ENCODE peak calls at places on chromosomes 1 and 21, in seven cellular contexts. One of them, this sample, is unnamed.

GRCh38 chr1:87999852-88000251 is 671.2 kb downstream of the LMO4 start:
- DNase-seq in H9: no peak
- DNase-seq in mesenchymal stem cell: no peak
- DNase-seq in trophoblast cell: no peak
- DNase-seq in H1: no peak
- DNase-seq in mesendoderm: no peak
- DNase-seq in neuronal stem cell: no peak
- DNase-seq in this sample: no peak

GRCh38 chr1:25566730-25567341 is 23.4 kb downstream of the LDLRAP1 start:
- DNase-seq in neuronal stem cell: no peak
- DNase-seq in mesendoderm: no peak
- DNase-seq in mesenchymal stem cell: peak; percentile 78
- DNase-seq in H1: no peak
- DNase-seq in trophoblast cell: peak; percentile 87
- DNase-seq in H9: peak; percentile 61
- DNase-seq in this sample: peak; percentile 92

GRCh38 chr1:186812560-186812959 is 16.2 kb upstream of the PLA2G4A start:
- DNase-seq in trophoblast cell: no peak
- DNase-seq in H9: no peak
- DNase-seq in mesenchymal stem cell: no peak
- DNase-seq in mesendoderm: no peak
- DNase-seq in H1: no peak
- DNase-seq in neuronal stem cell: no peak
- DNase-seq in this sample: peak; percentile 96

GRCh38 chr1:111269820-111270406 is 20.7 kb upstream of the CHIA start:
- DNase-seq in mesenchymal stem cell: no peak
- DNase-seq in mesendoderm: no peak
- DNase-seq in trophoblast cell: no peak
- DNase-seq in H1: no peak
- DNase-seq in H9: no peak
- DNase-seq in neuronal stem cell: no peak
- DNase-seq in this sample: no peak

GRCh38 chr1:175089319-175089718 is 21.7 kb downstream of the TNN start:
- DNase-seq in mesendoderm: no peak
- DNase-seq in neuronal stem cell: peak; percentile 14
- DNase-seq in trophoblast cell: no peak
- DNase-seq in H1: no peak
- DNase-seq in mesenchymal stem cell: no peak
- DNase-seq in H9: no peak
- DNase-seq in this sample: no peak

GRCh38 chr1:15410884-15411245 is 1.2 kb downstream of the EFHD2 start:
- DNase-seq in H9: no peak
- DNase-seq in mesendoderm: no peak
- DNase-seq in H1: no peak
- DNase-seq in mesenchymal stem cell: no peak
- DNase-seq in trophoblast cell: no peak
- DNase-seq in neuronal stem cell: no peak
- DNase-seq in this sample: no peak

GRCh38 chr1:52634111-52634510 is 1.1 kb downstream of the SHISAL2A start:
- DNase-seq in mesenchymal stem cell: no peak
- DNase-seq in mesendoderm: no peak
- DNase-seq in trophoblast cell: no peak
- DNase-seq in neuronal stem cell: no peak
- DNase-seq in H9: no peak
- DNase-seq in H1: no peak
- DNase-seq in this sample: no peak

GRCh38 chr1:161706116-161706482 is 930 bp upstream of the FCRLA start:
- DNase-seq in neuronal stem cell: no peak
- DNase-seq in trophoblast cell: no peak
- DNase-seq in mesendoderm: no peak
- DNase-seq in H9: no peak
- DNase-seq in H1: no peak
- DNase-seq in mesenchymal stem cell: no peak
- DNase-seq in this sample: peak; percentile 75

GRCh38 chr21:42079008-42079938 is 8.2 kb downstream of the UMODL1 start:
- DNase-seq in H9: no peak
- DNase-seq in neuronal stem cell: no peak
- DNase-seq in trophoblast cell: no peak
- DNase-seq in mesenchymal stem cell: no peak
- DNase-seq in mesendoderm: no peak
- DNase-seq in H1: no peak
- DNase-seq in this sample: no peak

GRCh38 chr1:208068441-208068840 is 157.5 kb upstream of the CD34 start:
- DNase-seq in H1: no peak
- DNase-seq in trophoblast cell: no peak
- DNase-seq in mesendoderm: no peak
- DNase-seq in neuronal stem cell: no peak
- DNase-seq in mesenchymal stem cell: no peak
- DNase-seq in H9: no peak
- DNase-seq in this sample: no peak

GRCh38 chr1:44290250-44291094 is 64.6 kb downstream of the ERI3 start:
- DNase-seq in neuronal stem cell: no peak
- DNase-seq in mesendoderm: peak; percentile 86
- DNase-seq in H9: no peak
- DNase-seq in mesenchymal stem cell: no peak
- DNase-seq in trophoblast cell: no peak
- DNase-seq in H1: no peak
- DNase-seq in this sample: no peak

DNA sequence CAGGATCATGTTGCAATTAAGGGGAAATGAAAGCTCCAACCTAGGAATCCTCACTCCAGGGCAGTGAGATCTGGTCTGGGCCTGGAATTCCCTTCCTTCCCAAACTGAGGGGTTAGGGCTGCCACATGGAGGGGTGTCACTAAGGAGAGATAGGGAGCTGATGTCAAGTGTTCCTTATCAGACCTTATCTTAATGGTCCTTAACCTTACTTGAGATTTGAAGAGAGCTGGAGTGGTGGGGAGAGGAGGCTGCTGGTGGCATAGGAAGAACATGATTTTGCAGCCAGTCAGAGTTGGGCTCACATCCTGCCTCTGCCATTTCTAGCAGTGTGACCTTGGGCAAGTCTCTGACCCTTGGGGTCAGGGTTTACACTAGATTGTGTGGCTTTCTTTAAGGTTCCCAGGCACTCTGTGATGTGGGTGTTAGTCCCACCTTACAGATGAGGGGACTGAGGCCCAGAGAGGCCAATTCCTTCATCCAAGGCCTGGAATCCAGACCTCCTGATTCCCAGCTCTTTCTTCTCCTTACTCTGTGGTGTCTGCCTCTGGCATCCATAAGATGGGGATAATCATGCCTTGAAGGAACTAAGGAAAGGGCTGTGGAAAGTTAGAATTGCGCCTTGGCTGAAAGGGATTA is 56.3 kb upstream of the SYNC start:
- DNase-seq in H9: no peak
- DNase-seq in trophoblast cell: no peak
- DNase-seq in H1: no peak
- DNase-seq in mesenchymal stem cell: no peak
- DNase-seq in mesendoderm: peak; percentile 96
- DNase-seq in neuronal stem cell: no peak
- DNase-seq in this sample: no peak
- H2BK5ac ChIP-seq in H9: no peak overlapping the region
- H2BK5ac ChIP-seq in trophoblast cell: peak overlapping the region; percentile 78
- H2BK5ac ChIP-seq in H1: peak overlapping the region; percentile 98
- H2BK5ac ChIP-seq in mesenchymal stem cell: peak overlapping the region; percentile 66
- H2BK5ac ChIP-seq in mesendoderm: peak overlapping the region; percentile 76
- H2BK5ac ChIP-seq in neuronal stem cell: no peak overlapping the region
- H2BK5ac ChIP-seq in this sample: no peak overlapping the region

DNA sequence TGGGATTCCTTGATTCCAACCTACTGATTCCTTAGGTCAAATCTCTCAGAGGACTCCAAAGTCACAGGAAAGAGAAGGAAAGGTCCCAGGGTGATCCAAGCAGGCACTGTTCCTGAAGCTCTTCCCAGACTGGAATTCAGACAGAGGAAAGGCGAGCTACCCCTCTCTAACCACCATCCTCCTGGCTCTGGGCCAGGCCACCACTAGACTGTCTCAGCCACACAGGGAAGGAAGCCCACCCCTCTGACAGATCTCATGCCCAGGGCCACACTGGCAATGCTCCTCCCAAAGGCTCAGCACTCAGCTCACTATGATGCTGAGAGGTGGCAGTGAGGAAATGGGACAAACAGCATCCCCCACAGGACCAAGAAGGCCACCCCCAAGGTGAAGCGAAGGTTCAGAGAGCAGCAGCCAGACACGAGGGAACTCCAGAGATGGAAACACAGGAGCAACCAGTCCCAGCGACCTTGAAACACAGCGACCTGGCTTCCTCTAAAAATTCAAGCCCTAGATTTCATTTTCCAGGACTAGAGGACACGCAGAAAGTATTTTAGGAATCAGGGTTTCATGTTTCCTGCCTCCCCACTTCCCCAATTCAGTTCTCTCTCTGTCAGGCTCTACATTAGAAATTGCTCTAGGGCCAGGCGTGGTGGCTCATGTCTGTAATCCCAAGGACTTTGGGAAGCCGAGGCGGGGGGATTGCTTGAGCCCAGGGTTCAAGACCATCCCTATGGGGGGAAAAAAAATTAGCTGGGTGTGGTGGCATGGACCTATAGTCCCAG is 18.8 kb downstream of the PIK3C2B start:
- DNase-seq in neuronal stem cell: no peak
- DNase-seq in H9: no peak
- DNase-seq in mesendoderm: no peak
- DNase-seq in mesenchymal stem cell: no peak
- DNase-seq in H1: no peak
- DNase-seq in trophoblast cell: no peak
- DNase-seq in this sample: no peak
- H2BK5ac ChIP-seq in neuronal stem cell: no peak overlapping the region
- H2BK5ac ChIP-seq in H9: no peak overlapping the region
- H2BK5ac ChIP-seq in mesendoderm: no peak overlapping the region
- H2BK5ac ChIP-seq in mesenchymal stem cell: no peak overlapping the region
- H2BK5ac ChIP-seq in H1: peak overlapping the region; percentile 22
- H2BK5ac ChIP-seq in trophoblast cell: no peak overlapping the region
- H2BK5ac ChIP-seq in this sample: no peak overlapping the region

DNA sequence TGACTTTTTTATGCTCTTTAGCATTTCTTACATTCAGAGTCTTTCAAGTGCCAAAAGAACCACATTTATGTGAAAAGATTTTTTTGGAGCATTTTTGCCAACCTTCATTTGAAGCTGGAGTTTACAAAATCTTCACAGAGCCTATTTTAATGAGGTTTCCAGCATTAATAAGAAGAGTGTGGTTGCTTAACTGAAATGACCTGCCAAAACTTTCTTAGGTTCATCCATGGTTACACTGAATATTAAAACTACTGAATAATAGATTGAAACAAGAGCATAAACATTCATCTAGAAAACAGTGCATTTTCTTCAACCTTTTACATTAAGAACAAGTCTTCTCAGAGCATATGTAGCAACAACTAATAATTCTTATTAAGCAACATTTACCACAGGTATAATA is 672.3 kb upstream of the CXADR start:
- DNase-seq in trophoblast cell: no peak
- DNase-seq in neuronal stem cell: no peak
- DNase-seq in H1: no peak
- DNase-seq in mesenchymal stem cell: no peak
- DNase-seq in H9: no peak
- DNase-seq in mesendoderm: no peak
- DNase-seq in this sample: no peak
- H2BK5ac ChIP-seq in trophoblast cell: no peak overlapping the region
- H2BK5ac ChIP-seq in neuronal stem cell: no peak overlapping the region
- H2BK5ac ChIP-seq in H1: no peak overlapping the region
- H2BK5ac ChIP-seq in mesenchymal stem cell: no peak overlapping the region
- H2BK5ac ChIP-seq in H9: no peak overlapping the region
- H2BK5ac ChIP-seq in mesendoderm: no peak overlapping the region
- H2BK5ac ChIP-seq in this sample: no peak overlapping the region

DNA sequence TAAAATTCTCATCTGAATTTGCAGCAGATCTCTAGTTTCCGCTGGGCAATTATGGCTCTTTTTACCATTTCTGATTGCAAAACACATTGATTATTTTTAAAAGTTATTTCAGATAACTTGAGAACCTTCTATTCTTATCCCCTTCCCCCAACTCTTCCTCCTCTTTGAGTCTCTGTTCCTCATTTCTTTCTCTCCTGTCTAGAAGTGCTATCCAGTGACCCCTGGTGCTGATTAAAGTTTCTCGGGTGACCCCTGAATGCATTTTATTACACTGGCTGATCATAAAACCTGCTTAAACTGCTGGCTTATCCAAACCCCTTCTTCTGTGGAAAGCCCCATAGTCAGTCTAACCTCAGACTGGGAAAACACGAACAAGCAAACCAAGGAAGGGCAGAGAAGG is 61.2 kb downstream of the GORAB start:
- DNase-seq in trophoblast cell: no peak
- DNase-seq in mesenchymal stem cell: no peak
- DNase-seq in mesendoderm: no peak
- DNase-seq in neuronal stem cell: no peak
- DNase-seq in H9: no peak
- DNase-seq in H1: no peak
- DNase-seq in this sample: no peak
- H2BK5ac ChIP-seq in trophoblast cell: no peak overlapping the region
- H2BK5ac ChIP-seq in mesenchymal stem cell: no peak overlapping the region
- H2BK5ac ChIP-seq in mesendoderm: no peak overlapping the region
- H2BK5ac ChIP-seq in neuronal stem cell: no peak overlapping the region
- H2BK5ac ChIP-seq in H9: no peak overlapping the region
- H2BK5ac ChIP-seq in H1: no peak overlapping the region
- H2BK5ac ChIP-seq in this sample: no peak overlapping the region

GRCh38 chr1:230139306-230139705 is 72.3 kb downstream of the GALNT2 start:
- DNase-seq in neuronal stem cell: no peak
- DNase-seq in H9: no peak
- DNase-seq in mesendoderm: no peak
- DNase-seq in mesenchymal stem cell: no peak
- DNase-seq in H1: no peak
- DNase-seq in trophoblast cell: no peak
- DNase-seq in this sample: no peak

GRCh38 chr1:230140221-230141001 is 73.4 kb downstream of the GALNT2 start:
- DNase-seq in H9: no peak
- DNase-seq in mesendoderm: no peak
- DNase-seq in trophoblast cell: peak; percentile 35
- DNase-seq in mesenchymal stem cell: peak; percentile 91
- DNase-seq in H1: no peak
- DNase-seq in neuronal stem cell: no peak
- DNase-seq in this sample: peak; percentile 90

GRCh38 chr1:230138561-230139239 is 71.7 kb downstream of the GALNT2 start:
- DNase-seq in mesendoderm: no peak
- DNase-seq in mesenchymal stem cell: no peak
- DNase-seq in neuronal stem cell: no peak
- DNase-seq in H9: no peak
- DNase-seq in trophoblast cell: no peak
- DNase-seq in H1: no peak
- DNase-seq in this sample: no peak

GRCh38 chr1:230141002-230141648 is 74.1 kb downstream of the GALNT2 start:
- DNase-seq in mesendoderm: no peak
- DNase-seq in mesenchymal stem cell: peak; percentile 69
- DNase-seq in trophoblast cell: no peak
- DNase-seq in H9: no peak
- DNase-seq in H1: no peak
- DNase-seq in neuronal stem cell: no peak
- DNase-seq in this sample: peak; percentile 79

DNA sequence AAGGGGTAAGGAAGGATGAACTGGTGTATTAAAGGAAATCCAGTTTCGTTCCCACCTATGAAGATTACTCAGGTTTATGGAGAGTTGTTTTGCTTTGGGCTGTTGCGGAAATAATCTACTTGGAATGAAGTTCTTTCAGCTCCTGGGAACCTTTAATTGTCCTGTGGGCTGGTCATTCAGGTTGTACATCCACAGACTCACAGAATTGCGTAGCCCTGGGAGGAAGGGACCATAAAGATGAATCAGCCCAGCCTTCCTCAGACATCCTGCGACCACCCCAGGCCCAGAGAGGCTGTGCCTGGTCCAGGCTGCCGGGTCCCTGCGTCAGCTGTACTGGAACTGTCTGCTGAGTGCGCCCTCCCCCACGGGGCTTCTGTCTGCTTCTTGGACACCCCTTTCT is 72.7 kb downstream of the GALNT2 start:
- DNase-seq in H1: no peak
- DNase-seq in mesenchymal stem cell: peak; percentile 29
- DNase-seq in H9: no peak
- DNase-seq in trophoblast cell: peak; percentile 82
- DNase-seq in mesendoderm: no peak
- DNase-seq in neuronal stem cell: no peak
- DNase-seq in this sample: peak; percentile 36
- H2BK5ac ChIP-seq in H1: peak overlapping the region; percentile 9
- H2BK5ac ChIP-seq in mesenchymal stem cell: no peak overlapping the region
- H2BK5ac ChIP-seq in H9: no peak overlapping the region
- H2BK5ac ChIP-seq in trophoblast cell: peak overlapping the region; percentile 70
- H2BK5ac ChIP-seq in mesendoderm: no peak overlapping the region
- H2BK5ac ChIP-seq in neuronal stem cell: no peak overlapping the region
- H2BK5ac ChIP-seq in this sample: peak overlapping the region; percentile 97

This sample was measured in IMR-90.